ENCODE peak calls at places on chromosomes 2 and 18, in seven cellular contexts. R, E, D, K, I, W and H are unnamed samples.

GRCh38 chr2:75526842-75527241 is 33.9 kb downstream of the EVA1A start:
- DNase-seq in I (no peak), D (no peak), R (no peak), K (no peak), W (no peak), E (no peak), H (no peak)

GRCh38 chr2:26530696-26531095 is 52.8 kb upstream of the OTOF start:
- DNase-seq in E (no peak), K (no peak), R (no peak), I (no peak), D (peak), W (no peak), H (no peak)

GRCh38 chr2:36456227-36456788 is 100.7 kb downstream of the CRIM1 start:
- DNase-seq in R (no peak), W (no peak), D (no peak), K (no peak), I (no peak), E (no peak), H (no peak)

GRCh38 chr2:15299904-15300528 is 261.1 kb downstream of the NBAS start:
- DNase-seq in W (no peak), D (no peak), I (no peak), K (no peak), E (no peak), R (no peak), H (no peak)

GRCh38 chr2:161913865-161914264 is 160.2 kb downstream of the DPP4 start:
- DNase-seq in R (no peak), I (no peak), D (no peak), W (no peak), K (no peak), E (no peak), H (no peak)

GRCh38 chr2:128413718-128414341 is 95.2 kb upstream of the HS6ST1 start:
- DNase-seq in K (no peak), E (no peak), I (no peak), R (no peak), D (peak), W (peak), H (no peak)

GRCh38 chr2:142323206-142323605 is 192.4 kb upstream of the LRP1B start:
- DNase-seq in W (no peak), D (no peak), E (no peak), R (no peak), K (no peak), I (no peak), H (no peak)

GRCh38 chr18:57950542-57950941 is 93.5 kb upstream of the NEDD4L start:
- DNase-seq in D (no peak), K (no peak), E (no peak), I (no peak), R (no peak), W (no peak), H (no peak)

GRCh38 chr2:112540906-112541305 is 1.4 kb upstream of the POLR1B start:
- DNase-seq in R (no peak), K (no peak), D (no peak), I (no peak), E (no peak), W (no peak), H (no peak)

GRCh38 chr2:234911271-234911670 is 40.5 kb upstream of the SH3BP4 start:
- DNase-seq in I (no peak), K (no peak), W (no peak), E (no peak), D (peak), R (no peak), H (no peak)

GRCh38 chr2:72605836-72606442 is 219.9 kb downstream of the EXOC6B start:
- DNase-seq in W (peak), I (no peak), R (no peak), E (no peak), K (no peak), D (no peak), H (no peak)

GRCh38 chr18:21831413-21831831 is 90.8 kb downstream of the MIB1 start:
- DNase-seq in R (no peak), I (no peak), W (no peak), E (no peak), K (peak), D (no peak), H (no peak)

GRCh38 chr18:57929922-57930321 is 114.1 kb upstream of the NEDD4L start:
- DNase-seq in R (no peak), E (no peak), I (no peak), K (no peak), W (no peak), D (no peak), H (no peak)

GRCh38 chr2:150846691-150847090 is 359.2 kb upstream of the RND3 start:
- DNase-seq in I (no peak), E (no peak), R (no peak), W (no peak), D (no peak), K (no peak), H (no peak)

GRCh38 chr2:101818531-101819451 is 121.3 kb downstream of the MAP4K4 start:
- DNase-seq in K (no peak), E (no peak), W (peak), I (no peak), D (no peak), R (no peak), H (no peak)

GRCh38 chr2:85255813-85256581 is 71.8 kb downstream of the TGOLN2 start:
- DNase-seq in I (no peak), R (no peak), E (no peak), W (no peak), K (no peak), D (no peak), H (no peak)

GRCh38 chr2:160492401-160493226 is 993 bp downstream of the RBMS1 start:
- DNase-seq in W (peak), R (no peak), I (peak), K (peak), E (peak), D (peak), H (no peak)

GRCh38 chr2:160388464-160389263 is 104.9 kb downstream of the RBMS1 start:
- DNase-seq in D (no peak), I (peak), W (no peak), K (no peak), E (no peak), R (no peak), H (no peak)